ENCODE peak calls at places on chromosomes 16 and 17, in four cellular contexts. P, N, Y and M are unnamed samples.

GRCh38 chr16:77599793-77600415 is 122.4 kb upstream of the NUDT7 start:
- DNase-seq in P (peak), N (no peak), Y (peak), M (no peak)

GRCh38 chr17:63956296-63956920 is 16.3 kb downstream of the SCN4A start:
- DNase-seq in N (no peak), Y (no peak), P (no peak), M (no peak)

GRCh38 chr16:11047939-11048500 is 103.7 kb downstream of the CLEC16A start:
- DNase-seq in N (no peak), Y (no peak), P (no peak), M (peak)

GRCh38 chr17:45021607-45022287 is 29.7 kb downstream of the DCAKD start:
- DNase-seq in P (peak), N (peak), Y (peak), M (peak)

GRCh38 chr16:75267631-75268264 is 16.3 kb upstream of the BCAR1 start:
- DNase-seq in N (no peak), Y (no peak), P (peak), M (peak)

GRCh38 chr17:64133546-64134215 is 3.7 kb upstream of the ERN1 start:
- DNase-seq in P (peak), N (no peak), Y (no peak), M (no peak)

GRCh38 chr17:40023590-40024292 is 8.5 kb downstream of the CSF3 start:
- DNase-seq in Y (no peak), P (peak), N (peak), M (peak)

GRCh38 chr16:10314811-10315210 is 71.0 kb upstream of the ATF7IP2 start:
- DNase-seq in P (peak), N (no peak), Y (no peak), M (no peak)

GRCh38 chr17:75872434-75873351 is 5.7 kb downstream of the TRIM47 start:
- DNase-seq in P (peak), Y (peak), N (peak), M (peak)

GRCh38 chr16:73059779-73060178 is 11.9 kb upstream of the ZFHX3 start:
- DNase-seq in Y (no peak), N (no peak), P (no peak), M (no peak)

GRCh38 chr17:43669971-43670644 is 8.4 kb upstream of the MEOX1 start:
- DNase-seq in N (no peak), P (peak), Y (no peak), M (no peak)

GRCh38 chr16:67942200-67942509 is 1.8 kb downstream of the LCAT start:
- DNase-seq in Y (peak), P (peak), N (no peak), M (no peak)

GRCh38 chr17:34195987-34196386 is 59.1 kb upstream of the CCL2 start:
- DNase-seq in Y (no peak), N (no peak), P (no peak), M (no peak)

GRCh38 chr17:50464736-50465135 is 3.9 kb downstream of the CHAD start:
- DNase-seq in N (peak), Y (no peak), P (no peak), M (no peak)

GRCh38 chr16:84396537-84397008 is 28.2 kb downstream of the ATP2C2 start:
- DNase-seq in Y (no peak), N (peak), P (peak), M (no peak)

GRCh38 chr17:73415782-73416181 is 104.0 kb upstream of the CDC42EP4 start:
- DNase-seq in N (peak), P (no peak), Y (no peak), M (no peak)

GRCh38 chr17:55734128-55734781 is 11.6 kb upstream of the TMEM100 start:
- DNase-seq in P (peak), N (no peak), Y (peak), M (no peak)

GRCh38 chr16:85383836-85384825 is 229.0 kb upstream of the GSE1 start:
- DNase-seq in N (peak), P (no peak), Y (no peak), M (no peak)

GRCh38 chr16:2090819-2091721 is 43.3 kb downstream of the TSC2 start:
- DNase-seq in P (peak), Y (no peak), N (no peak), M (no peak)

GRCh38 chr16:29765167-29766032 is 12.7 kb upstream of the ZG16 start:
- DNase-seq in Y (no peak), P (peak), N (no peak), M (no peak)